ENCODE peak calls at places on chromosomes 2 and 18, in nine cellular contexts. W is neural progenitor cell, G is Karpas-422, J is fibroblast of lung, V is IMR-90, N is mesenchymal stem cell, E is GM23248, M is neuronal stem cell, A is mesendoderm. U is an unnamed sample.

GRCh38 chr2:239391286-239392071 is 9.3 kb downstream of the HDAC4 start:
- DNase-seq in W (no peak), G (no peak), J (no peak), V (no peak), N (no peak), E (no peak), M (no peak), A (no peak), U (no peak)

GRCh38 chr2:9790702-9791225 is 52.5 kb upstream of the TAF1B start:
- DNase-seq in W (no peak), G (no peak), J (no peak), V (no peak), N (no peak), E (no peak), M (no peak), A (no peak), U (no peak)

GRCh38 chr2:234683950-234684349 is 187.1 kb upstream of the ARL4C start:
- DNase-seq in W (no peak), G (no peak), J (no peak), V (no peak), N (no peak), E (no peak), M (no peak), A (peak; percentile 67), U (no peak)

GRCh38 chr18:6921571-6921970 is 192.1 kb downstream of the ARHGAP28 start:
- DNase-seq in W (no peak), G (no peak), J (no peak), V (no peak), N (no peak), E (no peak), M (no peak), A (peak; percentile 65), U (no peak)

GRCh38 chr18:75070625-75071483 is 138.1 kb downstream of the PTGR3 start:
- DNase-seq in W (no peak), G (peak; percentile 74), J (peak; percentile 54), V (peak; percentile 90), N (peak; percentile 75), E (peak; percentile 89), M (no peak), A (peak; percentile 55), U (peak; percentile 56)

GRCh38 chr2:70403267-70404053 is 101.6 kb upstream of the FAM136A start:
- DNase-seq in W (no peak), G (no peak), J (no peak), V (no peak), N (no peak), E (no peak), M (no peak), A (peak; percentile 25), U (no peak)

GRCh38 chr18:44685296-44685695 is 4.6 kb downstream of the SETBP1 start:
- DNase-seq in W (no peak), G (no peak), J (no peak), V (no peak), N (no peak), E (no peak), M (no peak), A (peak; percentile 80), U (no peak)

GRCh38 chr2:135169900-135170753 is 118.0 kb downstream of the RAB3GAP1 start:
- DNase-seq in W (no peak), G (no peak), J (no peak), V (no peak), N (no peak), E (no peak), M (no peak), A (no peak), U (no peak)

GRCh38 chr2:128370468-128371247 is 52.0 kb upstream of the HS6ST1 start:
- DNase-seq in W (no peak), G (no peak), J (no peak), V (peak; percentile 32), N (no peak), E (no peak), M (no peak), A (no peak), U (no peak)

GRCh38 chr18:25464211-25464610 is 112.2 kb upstream of the ZNF521 start:
- DNase-seq in W (no peak), G (no peak), J (peak; percentile 87), V (peak; percentile 95), N (peak; percentile 84), E (peak; percentile 62), M (no peak), A (no peak), U (peak; percentile 77)

GRCh38 chr2:169254774-169255173 is 107.6 kb downstream of the LRP2 start:
- DNase-seq in W (no peak), G (no peak), J (no peak), V (no peak), N (peak; percentile 28), E (no peak), M (no peak), A (peak; percentile 5), U (peak; percentile 4)

GRCh38 chr2:23312996-23313606 is 71.9 kb upstream of the KLHL29 start:
- DNase-seq in W (peak; percentile 69), G (peak; percentile 84), J (peak; percentile 11), V (no peak), N (peak; percentile 15), E (no peak), M (peak; percentile 30), A (peak; percentile 66), U (no peak)

GRCh38 chr18:12417687-12418086 is 10.0 kb downstream of the PRELID3A start:
- DNase-seq in W (peak; percentile 86), G (no peak), J (no peak), V (no peak), N (no peak), E (no peak), M (peak; percentile 69), A (no peak), U (no peak)

GRCh38 chr2:205166749-205167148 is 515.6 kb upstream of the NRP2 start:
- DNase-seq in W (no peak), G (no peak), J (no peak), V (no peak), N (no peak), E (peak; percentile 9), M (no peak), A (no peak), U (no peak)

GRCh38 chr2:205156457-205156856 is 525.8 kb upstream of the NRP2 start:
- DNase-seq in W (no peak), G (no peak), J (no peak), V (no peak), N (no peak), E (no peak), M (no peak), A (no peak), U (no peak)

GRCh38 chr2:205158404-205158803 is 523.9 kb upstream of the NRP2 start:
- DNase-seq in W (no peak), G (no peak), J (no peak), V (no peak), N (no peak), E (no peak), M (no peak), A (no peak), U (no peak)

GRCh38 chr2:205161156-205161555 is 521.1 kb upstream of the NRP2 start:
- DNase-seq in W (no peak), G (no peak), J (peak; percentile 14), V (peak; percentile 26), N (peak; percentile 84), E (peak; percentile 3), M (no peak), A (no peak), U (no peak)
- H3K9ac ChIP-seq in W (no peak overlapping the region), G (no peak overlapping the region), J (no peak overlapping the region), V (no peak overlapping the region), N (no peak overlapping the region), E (no peak overlapping the region), M (no peak overlapping the region), A (no peak overlapping the region), U (no peak overlapping the region)

DNA sequence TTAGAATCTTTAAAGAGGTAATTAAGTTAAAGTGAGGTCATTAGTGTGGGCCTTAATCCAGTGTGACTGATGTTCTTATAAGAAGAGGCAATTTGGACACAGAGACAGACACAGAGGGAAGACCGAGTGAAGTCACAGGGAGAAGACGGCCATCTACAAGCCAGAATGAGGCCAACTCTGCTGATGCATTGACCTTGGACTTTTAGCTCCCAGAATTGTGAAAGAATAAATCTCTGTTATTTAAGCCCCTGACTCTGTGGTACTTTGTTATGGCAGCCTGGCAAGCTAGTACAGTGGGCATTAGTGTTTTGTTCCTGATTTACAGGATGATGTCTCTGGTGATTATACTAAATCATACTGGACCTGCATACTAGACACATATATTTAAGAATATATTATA is 64.7 kb downstream of the LTBP1 start:
- DNase-seq in W (no peak), G (no peak), J (no peak), V (no peak), N (no peak), E (no peak), M (no peak), A (no peak), U (no peak)
- H3K4me3 ChIP-seq in W (no peak overlapping the region), G (no peak overlapping the region), J (no peak overlapping the region), V (no peak overlapping the region), N (no peak overlapping the region), E (no peak overlapping the region), M (no peak overlapping the region), A (no peak overlapping the region), U (no peak overlapping the region)

GRCh38 chr18:49023281-49023937 is 72.6 kb upstream of the SMAD7 start:
- DNase-seq in W (no peak), G (no peak), J (no peak), V (no peak), N (no peak), E (no peak), M (no peak), A (no peak), U (no peak)
- H3K9ac ChIP-seq in W (no peak overlapping the region), G (no peak overlapping the region), J (no peak overlapping the region), V (no peak overlapping the region), N (no peak overlapping the region), E (no peak overlapping the region), M (no peak overlapping the region), A (no peak overlapping the region), U (no peak overlapping the region)

DNA sequence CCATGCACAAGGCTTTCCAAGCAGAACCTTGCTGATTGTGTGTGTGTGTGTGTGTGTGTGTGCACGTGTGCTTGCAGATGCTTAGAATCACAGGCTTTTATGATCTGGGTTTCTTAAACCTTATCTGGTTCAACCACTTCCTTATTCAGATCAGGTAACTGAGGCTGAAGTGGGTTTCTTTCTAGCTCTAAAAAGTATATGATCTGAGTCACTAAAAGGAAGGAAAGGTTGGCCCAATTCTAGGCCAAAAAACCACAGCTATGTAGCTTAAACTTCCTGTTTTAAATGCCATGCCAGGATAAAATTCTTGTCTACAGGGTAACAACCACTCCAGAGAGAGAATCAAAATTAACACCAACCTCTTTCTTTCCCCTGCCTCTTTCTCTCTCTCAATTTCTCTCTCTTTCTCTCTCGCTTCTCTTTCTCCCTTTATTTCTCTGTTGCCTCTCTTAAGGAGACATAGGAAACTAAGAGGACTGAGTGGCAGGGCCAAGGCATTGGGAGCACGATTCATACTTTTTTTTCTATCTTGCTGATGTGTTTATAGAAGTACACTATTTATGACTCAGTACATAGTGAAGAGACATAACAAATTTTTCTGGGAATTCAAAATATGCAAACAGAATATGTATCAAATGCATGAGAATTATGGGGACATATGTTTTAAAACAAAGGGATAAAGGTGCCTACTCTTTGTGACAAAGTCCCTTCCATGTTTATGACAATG is 140.4 kb downstream of the TRIB2 start:
- DNase-seq in W (no peak), G (no peak), J (peak; percentile 56), V (peak; percentile 75), N (peak; percentile 45), E (peak; percentile 86), M (no peak), A (no peak), U (peak; percentile 74)
- H3K4me3 ChIP-seq in W (no peak overlapping the region), G (no peak overlapping the region), J (no peak overlapping the region), V (no peak overlapping the region), N (no peak overlapping the region), E (peak overlapping the region; percentile 55), M (no peak overlapping the region), A (no peak overlapping the region), U (no peak overlapping the region)

DNA sequence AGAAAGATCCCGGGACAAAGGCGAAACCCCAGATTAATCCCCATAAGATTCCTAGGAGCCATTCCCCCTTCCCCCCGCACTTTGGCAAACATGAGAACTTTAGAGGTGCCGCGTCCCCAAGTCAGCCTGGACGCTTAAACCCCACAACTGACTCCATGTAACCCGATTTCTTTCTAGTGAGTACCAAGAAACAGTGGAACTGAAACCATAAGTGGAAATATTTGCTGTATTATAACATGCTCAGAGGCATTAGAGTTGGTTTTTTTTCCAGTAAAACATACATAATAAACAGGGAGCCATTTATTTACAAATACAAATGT is 10.3 kb downstream of the POU3F3 start:
- DNase-seq in W (no peak), G (no peak), J (no peak), V (no peak), N (no peak), E (no peak), M (no peak), A (no peak), U (no peak)
- H3K9ac ChIP-seq in W (no peak overlapping the region), G (no peak overlapping the region), J (no peak overlapping the region), V (no peak overlapping the region), N (no peak overlapping the region), E (no peak overlapping the region), M (no peak overlapping the region), A (no peak overlapping the region), U (no peak overlapping the region)

U was measured in adipocyte.